ENCODE peak calls at places on chromosomes 7 and 10, in seven cellular contexts. P, T, L, C, M, H and X are unnamed samples. For H3K4me1, the result is how much of the 10 kb centered on the place peaks cover.

GRCh38 chr7:144437370-144438191 is 34.1 kb upstream of the NOBOX start:
- DNase-seq in P (peak), T (peak), C (peak), L (no peak), H (peak), M (peak), X (no peak)

GRCh38 chr7:87999261-87999660 is 65.2 kb downstream of the ADAM22 start:
- DNase-seq in P (no peak), H (no peak), C (peak), T (no peak), L (no peak), M (no peak), X (no peak)

GRCh38 chr10:101301111-101301731 is 52.7 kb upstream of the BTRC start:
- DNase-seq in H (peak), L (no peak), P (no peak), M (no peak), C (peak), T (peak), X (peak)

GRCh38 chr10:121747163-121747775 is 149.0 kb upstream of the FGFR2 start:
- DNase-seq in H (no peak), P (no peak), L (no peak), T (no peak), C (no peak), M (no peak), X (no peak)

GRCh38 chr7:151728746-151729145 is 148.2 kb downstream of the PRKAG2 start:
- DNase-seq in T (no peak), H (no peak), C (no peak), M (no peak), P (peak), L (no peak), X (peak)

GRCh38 chr7:82264752-82265305 is 178.7 kb downstream of the CACNA2D1 start:
- DNase-seq in C (no peak), H (no peak), M (no peak), P (no peak), T (no peak), L (no peak), X (no peak)

GRCh38 chr7:25894902-25895791 is 256.9 kb upstream of the NFE2L3 start:
- DNase-seq in T (peak), H (peak), M (peak), P (no peak), C (peak), L (peak), X (peak)

GRCh38 chr10:68153473-68154210 is 44.4 kb downstream of the MYPN start:
- DNase-seq in M (peak), T (peak), C (peak), L (no peak), H (no peak), P (peak), X (no peak)

GRCh38 chr10:98528166-98528784 is 81.5 kb upstream of the HPS1 start:
- DNase-seq in T (peak), H (no peak), L (no peak), C (no peak), M (no peak), P (no peak), X (no peak)

GRCh38 chr10:133520193-133520738 is 6.9 kb upstream of the CYP2E1 start:
- DNase-seq in M (peak), L (peak), H (peak), T (peak), P (no peak), C (peak), X (peak)

GRCh38 chr10:43781480-43782361 is 133.0 kb upstream of the ZNF32 start:
- DNase-seq in M (no peak), H (no peak), C (peak), L (no peak), T (no peak), P (no peak), X (no peak)

GRCh38 chr7:158658475-158658874 is 46.1 kb downstream of the NCAPG2 start:
- DNase-seq in P (no peak), M (no peak), C (no peak), L (no peak), H (no peak), T (no peak), X (no peak)

GRCh38 chr7:128837521-128837921 is 7.3 kb downstream of the FLNC start:
- DNase-seq in H (no peak), C (no peak), T (no peak), L (no peak), P (no peak), M (no peak), X (no peak)
- H3K4me1 ChIP-seq in H (under half), C (under half), T (under half), L (under half), P (under half), M (under half), X (under half)

DNA sequence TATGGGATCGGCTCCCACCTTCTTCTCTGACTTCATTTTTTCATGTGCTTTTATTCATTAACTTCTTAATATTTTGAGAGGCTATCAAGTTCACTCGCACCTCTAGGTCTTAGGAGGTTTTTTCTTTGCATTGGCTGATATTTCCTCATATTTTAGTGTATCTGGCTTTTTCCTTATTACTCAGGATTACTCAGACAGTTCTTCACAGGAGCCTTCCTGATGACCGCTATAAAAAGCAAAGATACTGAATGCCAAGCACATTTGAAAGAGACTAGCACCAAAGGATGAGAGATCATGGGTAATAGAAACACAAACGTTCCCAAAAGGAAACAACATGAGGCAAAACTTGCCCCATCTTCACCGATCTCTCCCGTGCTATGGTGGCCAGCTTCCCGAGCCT is 409.2 kb upstream of the KLF6 start:
- DNase-seq in T (no peak), H (no peak), M (no peak), C (no peak), L (no peak), P (no peak), X (no peak)
- H3K27ac ChIP-seq in T (no peak), H (no peak), M (no peak), C (no peak), L (no peak), P (no peak), X (no peak)

GRCh38 chr10:79237801-79238520 is 109.3 kb upstream of the PPIF start:
- DNase-seq in M (no peak), P (peak), C (no peak), T (no peak), H (no peak), L (no peak), X (no peak)

GRCh38 chr10:79239930-79240713 is 107.1 kb upstream of the PPIF start:
- DNase-seq in H (no peak), C (no peak), T (no peak), L (no peak), P (no peak), M (no peak), X (no peak)

GRCh38 chr10:79241629-79241989 is 105.7 kb upstream of the PPIF start:
- DNase-seq in C (no peak), P (no peak), L (no peak), T (no peak), M (no peak), H (no peak), X (no peak)

GRCh38 chr10:79238606-79239005 is 108.7 kb upstream of the PPIF start:
- DNase-seq in C (no peak), H (no peak), M (no peak), L (no peak), P (peak), T (peak), X (no peak)

DNA sequence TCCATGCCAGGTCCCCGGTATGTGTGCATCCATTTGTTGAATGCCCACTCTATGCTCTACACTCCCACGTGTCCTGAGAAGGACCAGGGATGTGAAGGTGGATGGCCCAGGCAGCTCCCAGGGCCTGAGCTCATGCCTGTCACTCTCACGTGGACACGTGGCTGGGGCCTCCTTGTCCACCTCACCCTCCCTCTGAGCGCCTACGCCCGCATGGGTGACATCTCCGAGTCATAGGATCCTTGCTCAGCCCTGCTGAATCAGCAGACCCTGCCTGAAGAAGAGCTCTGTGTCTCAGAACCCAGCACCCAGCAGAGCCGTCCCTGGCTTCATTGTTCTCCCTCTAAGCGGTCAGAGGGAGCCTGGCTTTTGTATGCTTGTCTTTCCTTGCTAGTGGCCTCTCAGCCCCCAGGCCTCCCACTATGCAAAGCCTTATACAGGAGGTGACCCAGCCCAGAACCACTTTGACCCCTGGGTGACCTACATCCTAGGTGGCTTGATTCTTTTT is 107.9 kb upstream of the PPIF start:
- DNase-seq in P (no peak), M (no peak), L (no peak), C (no peak), H (no peak), T (peak), X (no peak)
- H3K4me1 ChIP-seq in P (under half), M (under half), L (under half), C (under half), H (under half), T (under half), X (under half)

GRCh38 chr10:33195608-33196376 is 138.7 kb downstream of the NRP1 start:
- DNase-seq in L (no peak), H (no peak), C (peak), M (no peak), P (no peak), T (peak), X (no peak)

GRCh38 chr10:33193867-33194521 is 140.5 kb downstream of the NRP1 start:
- DNase-seq in T (peak), P (no peak), M (no peak), L (no peak), H (no peak), C (peak), X (no peak)

GRCh38 chr10:33196377-33196706 is 138.1 kb downstream of the NRP1 start:
- DNase-seq in M (no peak), H (no peak), T (no peak), C (no peak), P (no peak), L (no peak), X (no peak)

GRCh38 chr10:33198610-33199009 is 135.9 kb downstream of the NRP1 start:
- DNase-seq in C (no peak), T (no peak), P (no peak), L (no peak), H (no peak), M (no peak), X (no peak)

DNA sequence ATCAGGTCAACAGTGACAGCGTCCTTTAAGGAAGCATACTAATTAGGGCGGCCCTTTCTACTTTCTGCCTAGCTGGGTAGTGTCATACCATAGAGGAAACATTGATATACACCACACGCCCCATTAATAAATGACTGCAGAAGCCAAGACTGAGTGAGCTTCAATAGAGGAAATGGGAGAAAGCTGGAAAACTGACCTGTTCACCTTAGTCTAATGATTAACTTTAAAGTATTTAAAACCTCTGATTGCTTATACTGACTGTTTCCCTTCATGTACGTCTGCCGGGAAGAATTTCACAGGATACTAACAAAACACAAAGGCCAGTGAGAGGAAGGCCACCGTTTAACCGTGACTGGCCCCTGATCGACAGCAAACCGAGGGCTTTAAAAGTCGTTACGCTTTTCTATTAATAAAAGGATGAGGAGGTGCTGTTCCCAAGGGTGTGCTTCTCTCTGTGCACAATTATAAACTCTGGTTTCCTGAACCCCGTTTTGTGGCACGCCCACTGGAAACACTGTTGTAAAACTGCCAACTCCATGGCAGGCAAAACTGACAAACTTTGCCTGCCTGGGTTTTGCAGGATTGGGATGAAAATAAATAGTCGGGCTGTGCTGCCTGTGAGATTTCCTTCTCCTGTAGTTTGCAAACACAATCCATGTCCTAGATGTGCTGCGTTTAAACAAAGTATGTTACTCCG is 137.6 kb downstream of the NRP1 start:
- DNase-seq in C (peak), P (no peak), T (peak), H (no peak), L (no peak), M (no peak), X (no peak)
- H3K27ac ChIP-seq in C (peak), P (no peak), T (peak), H (no peak), L (no peak), M (no peak), X (peak)

GRCh38 chr10:127923646-127924045 is 16.7 kb downstream of the PTPRE start:
- DNase-seq in L (no peak), H (no peak), C (no peak), M (no peak), T (no peak), P (no peak), X (no peak)
- H3K4me1 ChIP-seq in L (under half), H (under half), C (under half), M (under half), T (under half), P (under half), X (under half)

GRCh38 chr7:65037740-65038678 is 31.5 kb upstream of the ERV3-1 start:
- DNase-seq in H (peak), L (peak), T (peak), P (peak), C (peak), M (peak), X (peak)
- H3K27ac ChIP-seq in H (peak), L (peak), T (no peak), P (peak), C (peak), M (peak), X (peak)

GRCh38 chr7:116628971-116629586 is 42.9 kb upstream of the MET start:
- DNase-seq in H (no peak), M (no peak), L (no peak), P (no peak), T (no peak), C (peak), X (peak)
- H3K4me1 ChIP-seq in H (under half), M (under half), L (under half), P (under half), T (under half), C (under half), X (under half)

DNA sequence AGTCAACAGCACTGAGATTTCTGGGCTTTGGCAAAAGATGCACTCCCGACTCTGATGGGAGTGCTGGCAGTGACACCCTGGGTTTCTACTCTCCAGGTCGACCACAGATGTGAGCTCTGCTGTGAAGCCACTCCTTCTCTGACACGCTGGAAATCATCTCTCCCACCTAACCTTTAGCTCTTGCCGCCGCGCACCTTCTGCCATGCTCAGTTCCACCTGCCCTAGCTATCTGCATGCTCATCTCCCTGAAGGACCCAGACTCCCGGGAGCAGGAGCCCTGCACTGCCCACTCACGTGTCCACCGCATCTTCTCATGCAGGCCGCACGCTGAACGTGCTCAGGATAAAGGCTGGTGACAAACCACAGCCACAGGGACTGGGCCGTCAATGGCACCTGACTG is 174.8 kb downstream of the TNS3 start:
- DNase-seq in H (no peak), T (no peak), P (no peak), M (peak), C (no peak), L (no peak), X (peak)
- H3K27ac ChIP-seq in H (no peak), T (no peak), P (no peak), M (no peak), C (no peak), L (no peak), X (no peak)